ENCODE peak calls at places on chromosomes 13 and 19, in seven cellular contexts. L, K, W, J, Q, V and A are unnamed samples.

GRCh38 chr19:45809643-45810159 is 5.4 kb downstream of the RSPH6A start:
- DNase-seq in W (no peak), L (no peak), Q (no peak), J (no peak), V (no peak), K (peak; percentile 28), A (peak; percentile 23)

GRCh38 chr19:811007-811434 is 10.7 kb downstream of the PLPPR3 start:
- DNase-seq in Q (no peak), V (no peak), J (no peak), K (no peak), W (no peak), L (no peak), A (no peak)

GRCh38 chr19:49786432-49786831 is 19.6 kb downstream of the AP2A1 start:
- DNase-seq in K (peak; percentile 51), L (no peak), J (no peak), Q (no peak), V (no peak), W (no peak), A (peak; percentile 43)

GRCh38 chr13:39943711-39944110 is 288.2 kb downstream of the COG6 start:
- DNase-seq in J (no peak), V (no peak), W (no peak), K (no peak), Q (no peak), L (no peak), A (no peak)

GRCh38 chr19:1284293-1284978 is 1.2 kb upstream of the EFNA2 start:
- DNase-seq in Q (no peak), V (no peak), J (no peak), W (no peak), L (no peak), K (no peak), A (no peak)

GRCh38 chr19:38506723-38507550 is 73.4 kb downstream of the RYR1 start:
- DNase-seq in Q (peak; percentile 88), L (peak; percentile 65), W (peak; percentile 96), V (peak; percentile 98), K (peak; percentile 4), J (peak; percentile 81), A (no peak)

GRCh38 chr19:36115453-36116343 is at the start of gene TBCB:
- DNase-seq in W (no peak), V (peak; percentile 96), L (peak; percentile 78), J (no peak), K (no peak), Q (peak; percentile 87), A (no peak)

GRCh38 chr13:44819762-44820161 is 169.5 kb downstream of the NUFIP1 start:
- DNase-seq in L (no peak), K (no peak), V (no peak), W (no peak), Q (no peak), J (no peak), A (no peak)

GRCh38 chr13:44879452-44880058 is 109.7 kb downstream of the NUFIP1 start:
- DNase-seq in J (no peak), K (no peak), Q (peak; percentile 3), W (no peak), V (peak; percentile 45), L (no peak), A (no peak)

GRCh38 chr13:31909889-31910551 is 121.6 kb upstream of the FRY start:
- DNase-seq in L (peak; percentile 36), J (peak; percentile 19), Q (peak; percentile 35), K (peak; percentile 35), V (peak; percentile 69), W (peak; percentile 63), A (no peak)

GRCh38 chr13:58852076-58852475 is 1220.5 kb downstream of the PCDH17 start:
- DNase-seq in W (no peak), Q (no peak), L (no peak), K (no peak), J (no peak), V (no peak), A (no peak)

GRCh38 chr19:18278521-18279265 is 2.7 kb downstream of the JUND start:
- DNase-seq in Q (no peak), K (no peak), W (no peak), J (peak; percentile 69), L (no peak), V (peak; percentile 76), A (no peak)

GRCh38 chr19:23762884-23763711 is 4.4 kb upstream of the ZNF681 start:
- DNase-seq in J (peak; percentile 81), V (peak; percentile 90), Q (peak; percentile 77), L (peak; percentile 94), K (peak; percentile 24), W (peak; percentile 91), A (no peak)

GRCh38 chr19:41529484-41530183 is 46.3 kb upstream of the CEACAM21 start:
- DNase-seq in W (no peak), Q (no peak), V (no peak), L (no peak), K (no peak), J (no peak), A (no peak)

GRCh38 chr13:47904239-47904638 is 96.8 kb downstream of the SUCLA2 start:
- DNase-seq in Q (no peak), V (no peak), J (no peak), L (no peak), W (no peak), K (no peak), A (no peak)

GRCh38 chr19:29878973-29879654 is 62.9 kb upstream of the URI1 start:
- DNase-seq in Q (no peak), L (no peak), J (no peak), K (no peak), V (no peak), W (no peak), A (peak; percentile 50)

GRCh38 chr13:44653261-44653660 is 77.1 kb upstream of the TSC22D1 start:
- DNase-seq in J (no peak), K (no peak), V (no peak), L (no peak), W (no peak), Q (no peak), A (no peak)

GRCh38 chr13:101474419-101474957 is 22.0 kb downstream of the ITGBL1 start:
- DNase-seq in Q (no peak), L (peak; percentile 41), V (no peak), K (no peak), W (no peak), J (no peak), A (no peak)

GRCh38 chr19:30128211-30128610 is 186.2 kb downstream of the URI1 start:
- DNase-seq in L (no peak), K (no peak), V (no peak), J (no peak), W (no peak), Q (no peak), A (no peak)

GRCh38 chr19:17677002-17677401 is 11.2 kb downstream of the UNC13A start:
- DNase-seq in Q (no peak), K (no peak), J (no peak), L (no peak), V (peak; percentile 22), W (no peak), A (no peak)

GRCh38 chr13:26025196-26025595 is 26.6 kb downstream of the SHISA2 start:
- DNase-seq in W (no peak), K (no peak), Q (no peak), V (no peak), J (no peak), L (no peak), A (no peak)

GRCh38 chr19:57227461-57227860 is 3.4 kb upstream of the AURKC start:
- DNase-seq in J (no peak), V (no peak), L (no peak), W (no peak), K (no peak), Q (no peak), A (no peak)

GRCh38 chr13:33206425-33206824 is 79.1 kb downstream of the STARD13 start:
- DNase-seq in V (no peak), L (no peak), W (no peak), Q (no peak), K (peak; percentile 37), J (no peak), A (no peak)

GRCh38 chr13:71879129-71879535 is 12.1 kb upstream of the DACH1 start:
- DNase-seq in V (peak; percentile 4), W (peak; percentile 26), J (no peak), L (no peak), Q (no peak), K (no peak), A (no peak)

GRCh38 chr13:20799726-20800416 is 26.1 kb upstream of the EEF1AKMT1 start:
- DNase-seq in L (no peak), V (no peak), J (no peak), Q (no peak), W (no peak), K (no peak), A (no peak)

GRCh38 chr19:48999481-49000325 is 6.0 kb downstream of the RUVBL2 start:
- DNase-seq in V (peak; percentile 86), J (peak; percentile 58), W (no peak), K (no peak), L (peak; percentile 87), Q (no peak), A (no peak)

GRCh38 chr19:42028304-42029216 is 34.5 kb upstream of the ATP1A3 start:
- DNase-seq in Q (peak; percentile 9), L (peak; percentile 81), J (no peak), V (peak; percentile 67), W (no peak), K (no peak), A (no peak)

GRCh38 chr19:39064405-39064804 is 19.8 kb upstream of the ACP7 start:
- DNase-seq in L (no peak), W (no peak), Q (no peak), K (no peak), J (no peak), V (no peak), A (no peak)

GRCh38 chr13:48579167-48579918 is 46.5 kb upstream of the RCBTB2 start:
- DNase-seq in L (no peak), J (no peak), V (no peak), W (no peak), Q (no peak), K (no peak), A (no peak)

GRCh38 chr19:48415395-48415794 is 21.9 kb downstream of the GRIN2D start:
- DNase-seq in K (no peak), Q (peak; percentile 60), W (peak; percentile 77), J (peak; percentile 58), V (peak; percentile 92), L (peak; percentile 71), A (no peak)

GRCh38 chr13:34162545-34162936 is 344.6 kb downstream of the RFC3 start:
- DNase-seq in W (no peak), V (no peak), K (peak; percentile 42), L (no peak), Q (no peak), J (no peak), A (peak; percentile 69)

GRCh38 chr13:29452773-29453574 is 142.5 kb downstream of the SLC7A1 start:
- DNase-seq in Q (no peak), K (no peak), V (no peak), W (no peak), J (no peak), L (no peak), A (no peak)

GRCh38 chr13:37442996-37443395 is 155.6 kb downstream of the POSTN start:
- DNase-seq in L (no peak), Q (no peak), K (no peak), J (no peak), V (no peak), W (no peak), A (no peak)